ENCODE peak calls at places on chromosomes 12 and 14, in ten cellular contexts. B, F, H, S, U, V, Q, A, Z and X are unnamed samples.

GRCh38 chr14:90553921-90554336 is 157.1 kb downstream of the CALM1 start:
- DNase-seq in S (no peak), U (no peak), B (no peak), V (no peak), A (no peak), Q (no peak), H (no peak), F (no peak), Z (no peak), X (no peak)

GRCh38 chr12:67649165-67650126 is 901 bp downstream of the DYRK2 start:
- DNase-seq in H (peak; percentile 14), Q (no peak), B (peak; percentile 74), Z (peak; percentile 14), V (peak; percentile 35), F (no peak), A (peak; percentile 45), U (no peak), S (peak; percentile 33), X (no peak)

GRCh38 chr12:6646276-6647082 is 753 bp downstream of the ACRBP start:
- DNase-seq in U (no peak), H (no peak), A (no peak), B (no peak), V (no peak), S (no peak), Z (no peak), Q (no peak), F (no peak), X (no peak)

GRCh38 chr12:130523863-130524614 is 186.4 kb downstream of the PIWIL1 start:
- DNase-seq in U (no peak), H (no peak), V (no peak), A (no peak), Z (no peak), S (no peak), F (no peak), Q (no peak), B (no peak), X (no peak)

GRCh38 chr14:94823556-94824341 is 53.8 kb upstream of the GSC start:
- DNase-seq in F (no peak), U (no peak), Z (no peak), Q (peak; percentile 6), S (no peak), H (no peak), B (no peak), A (no peak), V (no peak), X (no peak)

GRCh38 chr12:113852695-113853490 is 113.2 kb downstream of the RBM19 start:
- DNase-seq in S (no peak), V (no peak), A (no peak), U (no peak), F (no peak), H (no peak), Q (no peak), Z (no peak), B (no peak), X (no peak)

GRCh38 chr12:116880817-116881324 is 370 bp downstream of the HRK start:
- DNase-seq in U (peak; percentile 38), V (peak; percentile 57), H (no peak), F (no peak), S (no peak), Z (no peak), A (peak; percentile 93), Q (no peak), B (no peak), X (no peak)

GRCh38 chr12:91565246-91565645 is 382.6 kb upstream of the DCN start:
- DNase-seq in Z (peak; percentile 46), V (peak; percentile 30), H (no peak), U (no peak), F (no peak), A (no peak), Q (peak; percentile 12), S (peak; percentile 33), B (no peak), X (no peak)

GRCh38 chr14:74867673-74868072 is 8.3 kb downstream of the PROX2 start:
- DNase-seq in A (no peak), V (no peak), Q (no peak), S (no peak), H (peak; percentile 16), B (no peak), U (no peak), Z (peak; percentile 42), F (peak; percentile 48), X (no peak)

GRCh38 chr12:91741932-91742331 is 403.7 kb downstream of the BTG1 start:
- DNase-seq in U (no peak), A (no peak), Z (no peak), S (no peak), Q (no peak), H (no peak), B (no peak), F (no peak), V (no peak), X (no peak)

GRCh38 chr14:39279515-39279914 is 45.8 kb downstream of the MIA2 start:
- DNase-seq in B (no peak), Q (no peak), F (no peak), U (no peak), S (no peak), A (no peak), V (no peak), H (no peak), Z (no peak), X (no peak)

GRCh38 chr14:39275395-39275794 is 41.7 kb downstream of the MIA2 start:
- DNase-seq in H (no peak), A (no peak), B (no peak), F (no peak), S (no peak), V (no peak), U (no peak), Z (no peak), Q (no peak), X (no peak)

GRCh38 chr14:39276579-39277114 is 42.9 kb downstream of the MIA2 start:
- DNase-seq in V (no peak), U (no peak), Q (no peak), A (no peak), Z (no peak), H (no peak), B (no peak), S (no peak), F (no peak), X (no peak)

GRCh38 chr14:39272918-39273317 is 39.2 kb downstream of the MIA2 start:
- DNase-seq in A (no peak), U (no peak), Q (no peak), S (no peak), V (no peak), F (no peak), H (no peak), Z (no peak), B (no peak), X (no peak)

DNA sequence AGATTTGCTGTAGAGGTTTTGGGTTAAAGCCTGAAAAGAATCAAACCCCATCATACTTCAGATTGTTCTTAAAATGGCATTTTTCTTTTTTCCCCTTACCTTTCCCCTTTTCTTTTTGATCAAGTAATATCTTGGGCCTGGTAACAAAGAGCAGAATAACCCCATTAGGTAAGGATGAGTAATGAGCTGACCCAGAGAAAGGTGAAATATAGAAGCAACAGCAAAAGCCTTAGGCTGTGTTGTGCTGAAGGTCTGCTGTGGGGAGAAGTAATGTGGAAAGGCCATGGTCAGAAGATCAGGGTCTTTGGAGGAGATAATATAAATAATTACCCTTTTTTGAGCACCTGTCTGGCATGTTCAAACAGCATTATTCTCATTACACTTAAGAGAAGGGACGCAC is 42.3 kb downstream of the MIA2 start:
- DNase-seq in S (no peak), B (no peak), V (no peak), H (no peak), U (no peak), F (no peak), Q (peak; percentile 23), Z (no peak), A (no peak), X (no peak)
- TF ChIP-seq CTCF in S (no peak), B (no peak), V (no peak), H (no peak), U (no peak), F (no peak), Q (no peak), Z (no peak), A (no peak), X (no peak)

DNA sequence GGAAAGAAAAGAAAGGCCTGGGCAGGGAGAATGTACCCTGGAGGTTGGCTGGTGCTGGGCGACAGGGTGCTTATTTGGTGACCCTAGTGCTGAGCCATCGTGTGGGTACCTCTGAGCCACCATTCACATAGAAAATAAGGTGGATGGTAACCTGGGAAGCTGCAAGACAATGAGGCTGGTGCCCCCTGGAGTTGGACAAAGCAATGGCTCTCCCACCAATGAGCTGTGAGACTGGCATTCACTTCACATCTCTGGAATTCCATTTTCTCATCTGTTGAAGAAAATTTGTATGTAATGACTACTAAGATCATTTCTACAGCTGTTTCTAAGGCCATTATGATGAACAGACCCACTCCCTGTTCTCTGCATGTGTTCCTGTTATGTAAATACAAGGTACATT is 63.1 kb upstream of the IGF1 start:
- DNase-seq in A (no peak), H (no peak), V (no peak), U (no peak), B (no peak), F (no peak), Z (no peak), S (no peak), Q (no peak), X (no peak)
- TF ChIP-seq CTCF in A (peak; percentile 35), H (no peak), V (peak; percentile 8), U (peak; percentile 31), B (no peak), F (no peak), Z (no peak), S (no peak), Q (no peak), X (peak; percentile 28)

GRCh38 chr14:106879241-106879640 is 1352.9 kb downstream of the TMEM121 start:
- DNase-seq in V (peak; percentile 89), Z (no peak), B (no peak), F (no peak), H (peak; percentile 27), U (no peak), A (peak; percentile 84), Q (peak; percentile 23), S (no peak), X (peak; percentile 65)
- TF ChIP-seq CTCF in V (peak; percentile 33), Z (no peak), B (no peak), F (no peak), H (peak; percentile 39), U (peak; percentile 3), A (peak; percentile 92), Q (peak; percentile 51), S (no peak), X (peak; percentile 77)

GRCh38 chr12:50055831-50056628 is 1.4 kb upstream of the ASIC1 start:
- DNase-seq in V (peak; percentile 58), Z (peak; percentile 60), U (no peak), S (peak; percentile 36), A (peak; percentile 71), H (peak; percentile 29), Q (peak; percentile 59), F (peak; percentile 26), B (no peak), X (no peak)

GRCh38 chr12:50057896-50058670 is 687 bp downstream of the ASIC1 start:
- DNase-seq in U (no peak), F (no peak), H (no peak), Q (no peak), S (no peak), A (no peak), Z (no peak), V (no peak), B (no peak), X (no peak)

GRCh38 chr12:50056629-50056976 is 793 bp upstream of the ASIC1 start:
- DNase-seq in U (no peak), A (no peak), S (no peak), B (no peak), H (no peak), Q (no peak), Z (no peak), F (no peak), V (no peak), X (no peak)

GRCh38 chr12:50058743-50059312 is 1.4 kb downstream of the ASIC1 start:
- DNase-seq in V (no peak), Q (no peak), A (no peak), B (no peak), S (no peak), F (no peak), U (no peak), Z (no peak), H (no peak), X (no peak)

GRCh38 chr12:50057000-50057841 is at the start of gene ASIC1:
- DNase-seq in Z (peak; percentile 56), F (peak; percentile 50), S (peak; percentile 72), V (peak; percentile 79), A (peak; percentile 45), Q (peak; percentile 44), H (peak; percentile 49), U (no peak), B (no peak), X (no peak)
- TF ChIP-seq CTCF in Z (no peak), F (no peak), S (peak; percentile 25), V (no peak), A (no peak), Q (no peak), H (no peak), U (no peak), B (no peak), X (no peak)